ENCODE peak calls at places on chromosomes 1 and 21, in four cellular contexts. S is endothelial cell of umbilical vein, V is GM12878, Z is HCT116. B is an unnamed sample.

GRCh38 chr1:152626688-152627087 is 3.8 kb upstream of the LCE3A start:
- DNase-seq in S (no peak), V (no peak), Z (no peak), B (no peak)

GRCh38 chr1:31712041-31712440 is 8.2 kb upstream of the COL16A1 start:
- DNase-seq in S (no peak), V (no peak), Z (no peak), B (peak; percentile 65)

GRCh38 chr1:42944207-42944928 is 14.3 kb downstream of the SLC2A1 start:
- DNase-seq in S (peak; percentile 41), V (no peak), Z (no peak), B (no peak)

GRCh38 chr21:44566403-44566802 is 7.1 kb upstream of the KRTAP10-4 start:
- DNase-seq in S (no peak), V (no peak), Z (no peak), B (no peak)

GRCh38 chr1:205343431-205344009 is 13.2 kb downstream of the KLHDC8A start:
- DNase-seq in S (no peak), V (no peak), Z (no peak), B (no peak)

GRCh38 chr21:45029298-45029967 is 44.9 kb upstream of the ADARB1 start:
- DNase-seq in S (no peak), V (no peak), Z (no peak), B (peak; percentile 44)

GRCh38 chr1:56284933-56285332 is 294.4 kb downstream of the PLPP3 start:
- DNase-seq in S (no peak), V (no peak), Z (no peak), B (peak; percentile 27)

GRCh38 chr1:58442114-58442513 is 104.4 kb downstream of the OMA1 start:
- DNase-seq in S (no peak), V (no peak), Z (no peak), B (no peak)

GRCh38 chr1:180185971-180186645 is 31.4 kb downstream of the QSOX1 start:
- DNase-seq in S (no peak), V (no peak), Z (no peak), B (no peak)

GRCh38 chr1:243434594-243434993 is 178.8 kb downstream of the SDCCAG8 start:
- DNase-seq in S (no peak), V (no peak), Z (no peak), B (peak; percentile 40)

GRCh38 chr1:227318003-227318851 is at the start of gene CDC42BPA:
- DNase-seq in S (peak; percentile 93), V (no peak), Z (peak; percentile 57), B (peak; percentile 90)

GRCh38 chr1:204600968-204601367 is 84.6 kb downstream of the LRRN2 start:
- DNase-seq in S (no peak), V (no peak), Z (no peak), B (no peak)

GRCh38 chr1:19596065-19596718 is 47.9 kb upstream of the NBL1 start:
- DNase-seq in S (no peak), V (no peak), Z (no peak), B (no peak)

GRCh38 chr1:226798427-226799411 is 59.6 kb upstream of the ITPKB start:
- DNase-seq in S (peak; percentile 36), V (peak; percentile 47), Z (no peak), B (no peak)

GRCh38 chr1:85460555-85461088 is 4.3 kb downstream of the DDAH1 start:
- DNase-seq in S (no peak), V (no peak), Z (no peak), B (no peak)

GRCh38 chr1:172180886-172181285 is 239.6 kb upstream of the C1orf105 start:
- DNase-seq in S (peak; percentile 75), V (peak; percentile 69), Z (no peak), B (peak; percentile 54)

GRCh38 chr1:65568285-65568684 is 147.8 kb downstream of the LEPR start:
- DNase-seq in S (no peak), V (no peak), Z (no peak), B (no peak)

GRCh38 chr1:196393742-196394141 is 214.5 kb downstream of the KCNT2 start:
- DNase-seq in S (peak; percentile 82), V (no peak), Z (no peak), B (peak; percentile 66)

GRCh38 chr1:37051386-37051785 is 17.1 kb upstream of the GRIK3 start:
- DNase-seq in S (no peak), V (no peak), Z (no peak), B (no peak)

GRCh38 chr1:32872189-32872898 is 1.6 kb upstream of the FNDC5 start:
- DNase-seq in S (peak; percentile 51), V (no peak), Z (no peak), B (peak; percentile 42)

GRCh38 chr1:32869844-32870614 is 683 bp downstream of the FNDC5 start:
- DNase-seq in S (no peak), V (no peak), Z (no peak), B (no peak)

GRCh38 chr1:32870615-32871363 is at the start of gene FNDC5:
- DNase-seq in S (no peak), V (no peak), Z (no peak), B (no peak)

GRCh38 chr1:32873484-32873883 is 2.8 kb upstream of the FNDC5 start:
- DNase-seq in S (no peak), V (no peak), Z (no peak), B (no peak)

DNA sequence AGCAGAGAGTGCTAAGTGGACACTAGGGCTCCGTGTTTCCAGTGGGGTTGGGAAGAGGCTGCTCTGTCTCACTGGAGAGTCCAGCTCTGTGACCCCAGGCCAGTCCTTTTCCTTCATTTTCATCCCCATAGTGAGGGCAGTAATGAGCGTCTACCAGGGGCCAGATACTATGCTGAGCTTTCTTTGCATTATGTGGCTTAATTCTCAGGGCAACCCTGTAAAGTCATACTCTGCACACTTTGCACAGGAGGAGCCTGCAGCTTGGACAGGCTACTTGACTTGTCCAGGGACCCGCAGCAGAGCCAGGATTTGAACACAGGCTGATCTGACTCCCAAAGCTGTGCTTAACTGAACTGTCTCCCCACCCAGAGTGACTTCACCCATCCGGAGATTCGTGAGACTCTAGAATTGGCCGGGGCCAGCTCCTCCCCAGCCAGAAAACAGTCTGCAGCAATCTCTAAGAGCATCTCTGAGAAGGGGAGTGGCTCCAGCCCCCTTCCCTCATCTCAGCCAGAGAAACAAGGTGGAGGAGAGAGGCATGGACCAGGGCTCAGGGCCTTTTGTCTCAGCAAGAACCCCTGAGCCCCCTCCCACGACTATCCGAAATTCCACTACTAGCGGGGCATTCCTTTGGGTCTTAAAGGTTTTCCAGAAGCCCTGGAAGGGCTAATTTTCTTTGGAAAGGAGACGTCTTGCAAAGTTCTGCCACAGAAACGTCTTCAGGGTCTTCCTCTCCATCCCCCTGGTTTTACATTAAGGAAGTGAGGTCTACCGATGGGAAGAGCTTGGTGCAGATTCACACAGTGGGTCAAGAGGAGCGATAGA is 864 bp upstream of the FNDC5 start:
- DNase-seq in S (no peak), V (no peak), Z (no peak), B (no peak)
- TF ChIP-seq EZH2 in S (peak; percentile 84), V (no peak), Z (no peak), B (peak; percentile 82)

GRCh38 chr1:151143986-151144385 is 2.4 kb downstream of the SEMA6C start:
- DNase-seq in S (no peak), V (no peak), Z (no peak), B (no peak)
- H3K9ac ChIP-seq in S (no peak overlapping the region), V (no peak overlapping the region), Z (no peak overlapping the region), B (no peak overlapping the region)

DNA sequence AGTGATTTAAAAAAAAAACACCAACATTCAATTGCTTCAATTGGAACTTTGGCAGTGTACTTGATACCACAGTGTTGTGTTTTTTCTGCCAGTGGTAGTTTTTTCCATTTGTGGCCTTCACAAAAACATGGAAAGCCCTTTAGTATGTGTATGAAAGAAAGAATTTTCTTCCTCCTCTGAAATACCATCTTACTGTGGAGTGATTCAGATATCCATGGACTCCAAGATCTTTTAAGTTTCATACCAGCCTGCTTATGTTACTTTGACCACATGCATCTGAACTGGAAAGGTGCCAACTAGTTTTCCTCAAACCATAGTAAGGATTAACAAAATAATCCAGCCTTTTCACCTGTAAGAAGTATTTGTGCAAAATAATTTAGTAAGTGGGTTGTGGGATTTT is 3.4 kb downstream of the PPP2R5A start:
- DNase-seq in S (peak; percentile 34), V (no peak), Z (no peak), B (peak; percentile 62)
- H3K4me3 ChIP-seq in S (no peak overlapping the region), V (peak overlapping the region; percentile 67), Z (no peak overlapping the region), B (peak overlapping the region; percentile 9)

DNA sequence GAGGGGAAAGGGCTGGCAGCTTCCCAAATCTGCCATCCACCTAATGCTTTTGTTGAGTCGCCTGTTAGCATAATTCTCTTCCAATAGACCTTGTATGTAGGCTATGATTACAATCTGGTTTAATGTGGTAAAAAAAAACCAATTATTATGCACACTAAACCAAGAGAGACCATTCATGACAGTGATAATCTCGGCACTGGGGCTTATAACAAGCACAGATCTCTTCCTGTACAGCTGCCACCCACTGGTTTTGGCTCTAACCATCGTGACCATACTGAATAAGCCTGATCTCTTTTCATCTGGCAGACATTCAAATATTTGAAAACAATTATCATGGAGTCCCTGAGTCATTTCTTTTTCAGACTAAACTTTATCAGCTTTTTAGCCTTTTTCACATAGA is 12.0 kb upstream of the SYT14 start:
- DNase-seq in S (peak; percentile 78), V (no peak), Z (no peak), B (peak; percentile 98)
- TF ChIP-seq EZH2 in S (no peak), V (no peak), Z (no peak), B (no peak)

GRCh38 chr1:10629816-10630571 is 155.2 kb downstream of the PEX14 start:
- DNase-seq in S (no peak), V (no peak), Z (no peak), B (no peak)
- H3K9ac ChIP-seq in S (no peak overlapping the region), V (no peak overlapping the region), Z (no peak overlapping the region), B (no peak overlapping the region)

GRCh38 chr1:238485906-238486219 is 595.1 kb upstream of the ZP4 start:
- DNase-seq in S (no peak), V (no peak), Z (no peak), B (no peak)
- H3K4me3 ChIP-seq in S (no peak overlapping the region), V (no peak overlapping the region), Z (no peak overlapping the region), B (no peak overlapping the region)

DNA sequence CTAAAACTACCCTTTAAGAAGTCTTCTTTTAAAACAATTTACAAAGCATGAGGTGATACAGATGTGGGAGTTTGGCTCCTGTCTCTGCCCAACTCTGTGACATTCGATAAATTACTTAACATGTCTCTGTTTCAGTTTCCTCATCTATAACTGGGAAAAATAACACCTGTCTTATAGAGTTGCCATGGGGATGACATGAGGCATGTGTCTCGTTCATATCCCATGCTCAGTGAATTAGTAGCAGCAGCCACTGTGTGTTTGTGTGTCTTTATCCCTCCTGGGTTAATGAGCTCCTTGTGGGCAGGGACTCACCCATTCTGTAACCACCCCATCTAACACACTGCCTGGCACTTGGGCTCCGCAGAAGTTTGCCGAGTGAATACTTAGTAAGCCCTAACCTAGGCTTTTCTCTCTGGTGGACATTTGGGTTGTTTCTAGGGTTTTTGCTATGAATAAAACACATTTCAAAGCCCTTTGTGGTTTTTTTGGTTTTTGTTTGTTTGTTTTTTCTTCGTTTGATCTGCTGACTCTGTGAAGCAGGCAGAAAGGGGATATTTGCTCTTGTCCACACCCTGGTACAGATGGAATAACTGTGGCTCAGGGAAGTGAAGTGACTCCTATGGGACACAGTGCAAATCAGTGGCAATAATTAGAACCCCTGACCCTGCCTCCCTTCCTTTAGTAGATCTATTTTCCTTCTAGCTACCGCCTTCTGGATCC is 797 bp upstream of the KCNJ9 start:
- DNase-seq in S (no peak), V (no peak), Z (no peak), B (no peak)
- TF ChIP-seq EZH2 in S (no peak), V (no peak), Z (no peak), B (no peak)

B was measured in fibroblast of lung.